ENCODE peak calls at places on chromosomes 4 and X, in nine cellular contexts. M is cardiac muscle cell; P is CD4-positive, alpha-beta memory T cell; D is heart left ventricle; N is CD8-positive, alpha-beta T cell; Q is lower lobe of right lung; R is tibial nerve; J is heart right ventricle; I is brain microvascular endothelial cell. S is an unnamed sample.

GRCh38 chrX:137999071-137999470 is 433.1 kb downstream of the ZIC3 start:
- DNase-seq in I (no peak), J (no peak), N (no peak), P (no peak), D (no peak), R (no peak), Q (no peak), M (no peak), S (no peak)

GRCh38 chrX:13283512-13283911 is 36.3 kb downstream of the ATXN3L start:
- DNase-seq in N (no peak), R (no peak), Q (no peak), M (no peak), D (no peak), J (no peak), I (no peak), P (no peak), S (no peak)

GRCh38 chr4:2442175-2442993 is 23.6 kb downstream of the CFAP99 start:
- DNase-seq in M (no peak), Q (no peak), N (no peak), D (no peak), I (no peak), R (no peak), P (no peak), J (no peak), S (no peak)

GRCh38 chr4:17810260-17811077 is at the start of the genes DCAF16 and NCAPG:
- DNase-seq in R (peak), I (peak), N (peak), J (peak), M (peak), D (peak), P (peak), Q (peak), S (peak)

GRCh38 chrX:1933964-1934363 is 319.1 kb downstream of the ASMT start:
- DNase-seq in N (no peak), I (no peak), D (no peak), P (no peak), R (no peak), J (no peak), M (no peak), Q (no peak), S (no peak)

GRCh38 chr4:11973270-11973669 is 544.6 kb upstream of the HS3ST1 start:
- DNase-seq in D (no peak), J (no peak), P (no peak), N (no peak), R (no peak), M (no peak), Q (no peak), I (no peak), S (no peak)

GRCh38 chr4:123393696-123394095 is 2.9 kb upstream of the SPRY1 start:
- DNase-seq in M (no peak), N (no peak), P (no peak), Q (no peak), D (no peak), R (no peak), I (no peak), J (no peak), S (no peak)

GRCh38 chrX:25015486-25016360 is at the start of gene ARX:
- DNase-seq in M (peak), N (no peak), R (no peak), D (peak), Q (no peak), P (no peak), J (peak), I (no peak), S (no peak)

GRCh38 chr4:71062436-71062835 is 69.0 kb downstream of the DCK start:
- DNase-seq in J (no peak), Q (no peak), P (no peak), I (no peak), N (no peak), D (no peak), M (no peak), R (no peak), S (no peak)

GRCh38 chr4:103498161-103499070 is 221.4 kb downstream of the TACR3 start:
- DNase-seq in J (no peak), R (no peak), I (peak), Q (no peak), D (no peak), P (no peak), N (no peak), M (no peak), S (peak)

GRCh38 chr4:37715889-37716402 is 29.8 kb upstream of the RELL1 start:
- DNase-seq in R (no peak), N (no peak), J (no peak), I (no peak), D (peak), P (no peak), Q (no peak), M (no peak), S (no peak)

GRCh38 chr4:14582658-14583057 is 419.6 kb upstream of the CPEB2 start:
- DNase-seq in M (no peak), P (no peak), N (no peak), J (no peak), D (no peak), Q (no peak), R (no peak), I (no peak), S (no peak)

GRCh38 chrX:8237718-8238117 is 66.7 kb upstream of the VCX2 start:
- DNase-seq in Q (no peak), J (no peak), R (no peak), I (no peak), N (no peak), P (no peak), D (no peak), M (no peak), S (no peak)

GRCh38 chr4:113840850-113841249 is 79.3 kb upstream of the CAMK2D start:
- DNase-seq in M (no peak), P (no peak), I (no peak), Q (no peak), J (no peak), N (no peak), R (no peak), D (no peak), S (peak)

GRCh38 chr4:12414181-12414812 is 985.6 kb upstream of the HS3ST1 start:
- DNase-seq in R (no peak), J (no peak), P (no peak), D (no peak), I (no peak), M (no peak), N (no peak), Q (no peak), S (no peak)

GRCh38 chr4:106914223-106914622 is 121.9 kb downstream of the DKK2 start:
- DNase-seq in R (no peak), Q (no peak), N (no peak), M (no peak), P (no peak), J (no peak), I (no peak), D (no peak), S (no peak)

GRCh38 chr4:55554453-55555030 is 7.8 kb upstream of the CLOCK start:
- DNase-seq in I (no peak), P (peak), N (no peak), R (no peak), Q (no peak), J (no peak), D (no peak), M (peak), S (peak)

GRCh38 chr4:91212140-91212681 is 1085.0 kb downstream of the CCSER1 start:
- DNase-seq in J (no peak), D (no peak), P (no peak), Q (no peak), I (no peak), N (no peak), M (no peak), R (no peak), S (no peak)

GRCh38 chrX:29044802-29045201 is 457.6 kb downstream of the IL1RAPL1 start:
- DNase-seq in R (no peak), N (no peak), M (no peak), D (no peak), I (no peak), P (no peak), Q (no peak), J (no peak), S (no peak)

GRCh38 chrX:29042341-29042740 is 455.1 kb downstream of the IL1RAPL1 start:
- DNase-seq in P (no peak), D (no peak), M (no peak), Q (no peak), I (no peak), R (no peak), N (no peak), J (no peak), S (no peak)

GRCh38 chrX:29040160-29040559 is 452.9 kb downstream of the IL1RAPL1 start:
- DNase-seq in Q (no peak), J (no peak), R (no peak), I (no peak), P (no peak), D (no peak), N (no peak), M (no peak), S (no peak)

GRCh38 chrX:29043751-29044150 is 456.5 kb downstream of the IL1RAPL1 start:
- DNase-seq in R (no peak), P (no peak), N (no peak), D (no peak), I (no peak), Q (no peak), J (no peak), M (no peak), S (no peak)

GRCh38 chrX:29039501-29039900 is 452.3 kb downstream of the IL1RAPL1 start:
- DNase-seq in R (no peak), Q (no peak), N (no peak), J (no peak), I (no peak), M (no peak), P (no peak), D (no peak), S (no peak)
- H3K4me3 ChIP-seq in R (no peak), Q (no peak), N (no peak), J (no peak), I (no peak), M (no peak), P (no peak), D (no peak), S (no peak)

GRCh38 chr4:117987464-117987863 is 46.8 kb upstream of the NDST3 start:
- DNase-seq in J (no peak), D (no peak), N (no peak), P (no peak), Q (no peak), M (no peak), I (no peak), R (no peak), S (no peak)
- H3K27ac ChIP-seq in J (no peak), D (no peak), N (no peak), P (no peak), Q (no peak), M (no peak), I (no peak), R (no peak), S (no peak)

GRCh38 chr4:183255487-183255886 is 64.6 kb downstream of the CLDN22 start:
- DNase-seq in N (no peak), R (no peak), P (no peak), J (no peak), I (no peak), M (no peak), D (no peak), Q (no peak), S (no peak)

GRCh38 chr4:183256343-183256742 is 63.7 kb downstream of the CLDN22 start:
- DNase-seq in Q (no peak), P (no peak), I (no peak), N (no peak), D (no peak), M (no peak), R (no peak), J (no peak), S (no peak)

GRCh38 chr4:183260491-183261151 is 59.5 kb downstream of the CLDN22 start:
- DNase-seq in Q (no peak), N (no peak), P (no peak), J (no peak), M (no peak), D (no peak), I (no peak), R (no peak), S (no peak)

GRCh38 chr4:183256756-183257385 is 63.2 kb downstream of the CLDN22 start:
- DNase-seq in M (peak), J (peak), I (peak), Q (peak), R (no peak), P (peak), N (peak), D (peak), S (peak)

GRCh38 chr4:183257808-183258207 is 62.3 kb downstream of the CLDN22 start:
- DNase-seq in Q (no peak), I (no peak), N (no peak), R (no peak), M (no peak), D (no peak), P (no peak), J (no peak), S (no peak)
- H3K4me3 ChIP-seq in Q (no peak), I (no peak), N (no peak), R (no peak), M (no peak), D (no peak), P (no peak), J (no peak), S (no peak)

GRCh38 chrX:44253573-44253942 is 89.9 kb downstream of the EFHC2 start:
- DNase-seq in N (no peak), D (no peak), R (no peak), J (no peak), P (no peak), I (no peak), Q (no peak), M (no peak), S (no peak)
- H3K27ac ChIP-seq in N (peak), D (peak), R (peak), J (no peak), P (peak), I (no peak), Q (no peak), M (no peak), S (no peak)

GRCh38 chrX:115564243-115564642 is 3.3 kb downstream of the PLS3 start:
- DNase-seq in Q (no peak), N (no peak), D (no peak), R (no peak), I (no peak), J (no peak), M (no peak), P (no peak), S (no peak)

GRCh38 chrX:115563633-115564182 is 2.7 kb downstream of the PLS3 start:
- DNase-seq in R (no peak), N (no peak), P (no peak), M (no peak), J (no peak), Q (no peak), D (no peak), I (no peak), S (no peak)

GRCh38 chrX:115560978-115561604 is at the start of gene PLS3:
- DNase-seq in I (peak), Q (peak), D (peak), P (no peak), M (peak), N (no peak), J (peak), R (peak), S (peak)

GRCh38 chrX:115561605-115562491 is 874 bp downstream of the PLS3 start:
- DNase-seq in J (peak), I (no peak), Q (peak), P (no peak), M (peak), D (peak), N (no peak), R (no peak), S (peak)

GRCh38 chrX:115562492-115562872 is 1.5 kb downstream of the PLS3 start:
- DNase-seq in R (no peak), N (no peak), I (no peak), Q (no peak), P (no peak), D (no peak), M (peak), J (no peak), S (no peak)
- H3K4me3 ChIP-seq in R (peak), N (no peak), I (peak), Q (peak), P (no peak), D (peak), M (peak), J (peak), S (peak)

DNA sequence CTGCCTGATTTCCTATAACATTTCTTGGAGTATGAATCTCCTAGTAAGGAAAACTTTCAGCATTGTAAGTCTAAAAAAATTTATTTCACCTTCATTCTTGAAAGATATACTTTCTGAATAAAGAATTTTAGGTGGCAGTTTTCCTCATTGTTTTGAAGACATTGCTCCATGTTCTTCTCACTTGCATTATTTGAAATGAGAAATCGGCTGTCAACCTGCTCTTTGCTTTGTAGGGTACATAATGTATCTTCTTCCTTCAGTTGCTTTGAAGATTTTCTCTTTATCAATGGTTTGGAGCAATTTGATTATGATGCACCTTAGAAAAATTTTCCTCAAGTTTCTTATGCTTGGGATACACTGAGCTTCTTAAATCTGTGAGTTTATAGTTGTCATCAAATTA is 120.3 kb downstream of the EVC2 start:
- DNase-seq in M (no peak), I (no peak), J (no peak), Q (no peak), D (no peak), P (no peak), N (no peak), R (no peak), S (no peak)
- H3K27ac ChIP-seq in M (no peak), I (no peak), J (no peak), Q (no peak), D (no peak), P (no peak), N (no peak), R (no peak), S (no peak)

GRCh38 chrX:9465380-9466114 is 689 bp downstream of the TBL1X start:
- DNase-seq in J (peak), M (no peak), Q (peak), P (peak), N (peak), D (no peak), I (no peak), R (no peak), S (peak)

GRCh38 chrX:9467751-9468150 is 2.9 kb downstream of the TBL1X start:
- DNase-seq in I (no peak), J (no peak), N (no peak), M (peak), D (no peak), R (no peak), Q (no peak), P (no peak), S (no peak)

GRCh38 chrX:9467181-9467580 is 2.3 kb downstream of the TBL1X start:
- DNase-seq in I (no peak), P (no peak), D (no peak), J (no peak), Q (no peak), R (no peak), M (no peak), N (no peak), S (no peak)

GRCh38 chrX:9466115-9466495 is 1.2 kb downstream of the TBL1X start:
- DNase-seq in R (no peak), I (no peak), M (peak), Q (peak), D (peak), P (no peak), J (peak), N (peak), S (no peak)

DNA sequence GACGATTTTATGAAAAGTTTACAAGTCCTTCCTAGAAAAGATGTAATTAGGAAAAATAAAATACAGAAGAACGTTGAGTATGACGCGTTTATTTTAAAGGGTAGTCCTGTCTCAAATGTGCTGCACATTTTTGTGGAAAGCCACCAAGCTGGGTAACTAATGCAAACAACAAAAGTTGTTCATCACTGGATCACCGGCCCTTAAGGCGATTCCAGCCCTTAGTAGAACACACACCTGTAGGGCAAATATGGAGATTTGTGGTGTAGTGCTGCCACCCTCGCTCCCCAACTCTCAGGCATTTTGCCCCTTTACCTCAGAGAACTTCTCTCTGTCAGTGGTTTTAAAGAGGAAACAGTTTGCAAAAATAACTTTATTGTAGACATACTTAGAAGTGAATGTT is 1.9 kb downstream of the TBL1X start:
- DNase-seq in Q (no peak), M (no peak), R (no peak), P (no peak), I (no peak), N (no peak), D (no peak), J (no peak), S (no peak)
- H3K4me3 ChIP-seq in Q (peak), M (peak), R (peak), P (peak), I (peak), N (peak), D (no peak), J (peak), S (peak)

GRCh38 chrX:67726028-67726427 is 182.2 kb downstream of the AR start:
- DNase-seq in I (no peak), M (no peak), P (no peak), N (no peak), J (no peak), D (no peak), Q (no peak), R (no peak), S (no peak)

GRCh38 chrX:67721321-67721720 is 177.5 kb downstream of the AR start:
- DNase-seq in N (no peak), I (no peak), P (no peak), D (no peak), J (no peak), Q (no peak), M (no peak), R (no peak), S (no peak)

GRCh38 chrX:67724359-67725110 is 180.7 kb downstream of the AR start:
- DNase-seq in J (no peak), P (no peak), N (no peak), Q (no peak), M (peak), D (no peak), I (no peak), R (no peak), S (no peak)

GRCh38 chrX:67725471-67725870 is 181.7 kb downstream of the AR start:
- DNase-seq in J (no peak), I (no peak), M (no peak), D (no peak), Q (no peak), R (no peak), N (no peak), P (no peak), S (no peak)

DNA sequence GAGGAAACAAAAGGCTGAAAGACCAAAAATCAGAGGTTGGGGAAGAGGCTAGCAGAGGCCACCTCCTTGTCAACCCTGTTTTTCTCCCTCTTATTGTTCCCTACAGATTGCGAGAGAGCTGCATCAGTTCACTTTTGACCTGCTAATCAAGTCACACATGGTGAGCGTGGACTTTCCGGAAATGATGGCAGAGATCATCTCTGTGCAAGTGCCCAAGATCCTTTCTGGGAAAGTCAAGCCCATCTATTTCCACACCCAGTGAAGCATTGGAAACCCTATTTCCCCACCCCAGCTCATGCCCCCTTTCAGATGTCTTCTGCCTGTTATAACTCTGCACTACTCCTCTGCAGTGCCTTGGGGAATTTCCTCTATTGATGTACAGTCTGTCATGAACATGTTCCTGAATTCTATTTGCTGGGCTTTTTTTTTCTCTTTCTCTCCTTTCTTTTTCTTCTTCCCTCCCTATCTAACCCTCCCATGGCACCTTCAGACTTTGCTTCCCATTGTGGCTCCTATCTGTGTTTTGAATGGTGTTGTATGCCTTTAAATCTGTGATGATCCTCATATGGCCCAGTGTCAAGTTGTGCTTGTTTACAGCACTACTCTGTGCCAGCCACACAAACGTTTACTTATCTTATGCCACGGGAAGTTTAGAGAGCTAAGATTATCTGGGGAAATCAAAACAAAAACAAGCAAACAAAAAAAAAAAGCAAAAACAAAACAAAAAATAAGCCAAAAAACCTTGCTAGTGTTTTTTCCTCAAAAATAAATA is 179.9 kb downstream of the AR start:
- DNase-seq in I (no peak), R (no peak), N (no peak), D (no peak), Q (no peak), P (no peak), M (no peak), J (no peak), S (no peak)
- H3K27ac ChIP-seq in I (no peak), R (peak), N (no peak), D (no peak), Q (no peak), P (no peak), M (no peak), J (no peak), S (no peak)